ENCODE peak calls at places on chromosomes 13 and 19, in four cellular contexts. One of them, this sample, is unnamed.

GRCh38 chr13:110018009-110018408 is 231.6 kb upstream of the IRS2 start:
- DNase-seq in K562: no peak
- DNase-seq in HepG2: no peak
- DNase-seq in GM12878: no peak
- DNase-seq in this sample: no peak

GRCh38 chr13:37457594-37457993 is 141.0 kb downstream of the POSTN start:
- DNase-seq in K562: no peak
- DNase-seq in GM12878: no peak
- DNase-seq in HepG2: no peak
- DNase-seq in this sample: no peak

GRCh38 chr13:80339841-80340642 is 884 bp downstream of the SPRY2 start:
- DNase-seq in HepG2: peak; percentile 18
- DNase-seq in GM12878: no peak
- DNase-seq in K562: peak; percentile 31
- DNase-seq in this sample: peak; percentile 66

GRCh38 chr19:18194554-18195238 is 1.7 kb downstream of the MPV17L2 start:
- DNase-seq in HepG2: no peak
- DNase-seq in GM12878: no peak
- DNase-seq in K562: peak; percentile 80
- DNase-seq in this sample: peak; percentile 74

GRCh38 chr13:41386206-41386605 is 71.1 kb upstream of the RGCC start:
- DNase-seq in HepG2: no peak
- DNase-seq in K562: no peak
- DNase-seq in GM12878: no peak
- DNase-seq in this sample: no peak

GRCh38 chr19:32018014-32018413 is 327.4 kb upstream of the ZNF507 start:
- DNase-seq in K562: no peak
- DNase-seq in GM12878: no peak
- DNase-seq in HepG2: no peak
- DNase-seq in this sample: no peak

GRCh38 chr19:7117248-7117647 is 47.7 kb downstream of the ZNF557 start:
- DNase-seq in K562: no peak
- DNase-seq in GM12878: no peak
- DNase-seq in HepG2: no peak
- DNase-seq in this sample: no peak

GRCh38 chr13:35866801-35867200 is 264.4 kb downstream of the DCLK1 start:
- DNase-seq in GM12878: no peak
- DNase-seq in HepG2: no peak
- DNase-seq in K562: no peak
- DNase-seq in this sample: no peak

GRCh38 chr19:40907968-40908735 is 26.1 kb upstream of the CYP2A7 start:
- DNase-seq in GM12878: no peak
- DNase-seq in HepG2: no peak
- DNase-seq in K562: peak; percentile 73
- DNase-seq in this sample: peak; percentile 69

GRCh38 chr19:49772850-49773432 is 6.1 kb downstream of the AP2A1 start:
- DNase-seq in GM12878: no peak
- DNase-seq in K562: peak; percentile 68
- DNase-seq in HepG2: no peak
- DNase-seq in this sample: no peak

GRCh38 chr19:47253970-47254369 is 2.4 kb upstream of the CCDC9 start:
- DNase-seq in GM12878: no peak
- DNase-seq in HepG2: no peak
- DNase-seq in K562: no peak
- DNase-seq in this sample: no peak

GRCh38 chr13:77522444-77522843 is 13.1 kb upstream of the SCEL start:
- DNase-seq in K562: no peak
- DNase-seq in GM12878: no peak
- DNase-seq in HepG2: no peak
- DNase-seq in this sample: no peak

GRCh38 chr19:52742516-52742915 is 7.7 kb upstream of the ZNF611 start:
- DNase-seq in K562: no peak
- DNase-seq in GM12878: no peak
- DNase-seq in HepG2: no peak
- DNase-seq in this sample: no peak

GRCh38 chr19:2507109-2507508 is 31.2 kb downstream of the GADD45B start:
- DNase-seq in K562: peak; percentile 42
- DNase-seq in GM12878: no peak
- DNase-seq in HepG2: peak; percentile 92
- DNase-seq in this sample: peak; percentile 37

GRCh38 chr13:47917022-47917574 is 84.0 kb downstream of the SUCLA2 start:
- DNase-seq in K562: no peak
- DNase-seq in GM12878: no peak
- DNase-seq in HepG2: no peak
- DNase-seq in this sample: no peak

GRCh38 chr13:98839826-98840769 is 87.6 kb upstream of the SLC15A1 start:
- DNase-seq in HepG2: peak; percentile 46
- DNase-seq in K562: peak; percentile 73
- DNase-seq in GM12878: no peak
- DNase-seq in this sample: peak; percentile 75

GRCh38 chr13:93776936-93777335 is 550.3 kb downstream of the GPC6 start:
- DNase-seq in GM12878: no peak
- DNase-seq in K562: no peak
- DNase-seq in HepG2: no peak
- DNase-seq in this sample: no peak

GRCh38 chr19:10568444-10568825 is 344 bp downstream of the CDKN2D start:
- DNase-seq in HepG2: no peak
- DNase-seq in GM12878: no peak
- DNase-seq in K562: no peak
- DNase-seq in this sample: no peak

GRCh38 chr13:31767175-31767900 is 28.0 kb downstream of the RXFP2 start:
- DNase-seq in HepG2: no peak
- DNase-seq in GM12878: no peak
- DNase-seq in K562: no peak
- DNase-seq in this sample: no peak

GRCh38 chr19:57280913-57281425 is 684 bp downstream of the ZNF460 start:
- DNase-seq in K562: no peak
- DNase-seq in HepG2: no peak
- DNase-seq in GM12878: no peak
- DNase-seq in this sample: no peak
- TF ChIP-seq FOXK2 in K562: no peak
- TF ChIP-seq FOXK2 in HepG2: no peak
- TF ChIP-seq FOXK2 in GM12878: no peak
- TF ChIP-seq FOXK2 in this sample: no peak

DNA sequence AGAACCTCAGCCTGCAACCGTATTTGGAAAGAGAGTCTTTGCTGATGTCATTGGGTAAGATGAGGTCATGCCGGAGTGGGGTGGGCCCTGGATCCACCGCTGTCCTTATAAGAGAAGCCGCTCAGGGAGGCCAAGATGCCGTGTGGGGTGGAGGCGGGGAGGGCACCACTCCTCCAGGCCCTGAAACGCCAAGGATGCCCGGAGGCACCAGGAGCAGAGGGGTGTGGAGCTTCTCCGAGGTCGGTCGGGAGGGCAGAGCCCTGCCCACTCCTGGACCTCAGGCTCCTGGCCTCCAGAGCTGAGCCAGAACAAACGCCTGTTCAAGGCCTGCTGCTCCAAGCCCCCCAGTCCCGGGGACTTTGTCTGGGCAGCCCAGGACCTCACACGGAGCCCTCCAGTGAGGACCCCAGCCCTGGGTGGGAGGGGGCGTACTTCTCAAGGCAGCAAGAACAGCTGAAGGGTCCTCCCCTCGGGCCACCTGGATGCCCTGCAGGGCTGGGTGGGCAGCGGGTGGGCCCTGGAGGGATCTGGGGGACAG is 29.9 kb downstream of the PIP5K1C start:
- DNase-seq in HepG2: no peak
- DNase-seq in K562: peak; percentile 87
- DNase-seq in GM12878: no peak
- DNase-seq in this sample: no peak
- TF ChIP-seq TARDBP in HepG2: no peak
- TF ChIP-seq TARDBP in K562: peak; percentile 85
- TF ChIP-seq TARDBP in GM12878: no peak
- TF ChIP-seq TARDBP in this sample: no peak

GRCh38 chr13:26445092-26445491 is 112.4 kb upstream of the WASF3 start:
- DNase-seq in HepG2: no peak
- DNase-seq in K562: no peak
- DNase-seq in GM12878: no peak
- DNase-seq in this sample: no peak

GRCh38 chr13:26449063-26449848 is 108.2 kb upstream of the WASF3 start:
- DNase-seq in GM12878: no peak
- DNase-seq in K562: no peak
- DNase-seq in HepG2: no peak
- DNase-seq in this sample: no peak

GRCh38 chr13:26442541-26442940 is 114.9 kb upstream of the WASF3 start:
- DNase-seq in HepG2: no peak
- DNase-seq in K562: no peak
- DNase-seq in GM12878: no peak
- DNase-seq in this sample: no peak

GRCh38 chr13:26446751-26447150 is 110.7 kb upstream of the WASF3 start:
- DNase-seq in K562: no peak
- DNase-seq in HepG2: no peak
- DNase-seq in GM12878: no peak
- DNase-seq in this sample: no peak
- TF ChIP-seq FOXK2 in K562: no peak
- TF ChIP-seq FOXK2 in HepG2: no peak
- TF ChIP-seq FOXK2 in GM12878: no peak
- TF ChIP-seq FOXK2 in this sample: no peak

GRCh38 chr13:99894105-99894504 is 77.5 kb downstream of the ZIC5 start:
- DNase-seq in HepG2: no peak
- DNase-seq in GM12878: no peak
- DNase-seq in K562: no peak
- DNase-seq in this sample: no peak
- TF ChIP-seq TARDBP in HepG2: no peak
- TF ChIP-seq TARDBP in GM12878: no peak
- TF ChIP-seq TARDBP in K562: no peak
- TF ChIP-seq TARDBP in this sample: no peak

GRCh38 chr19:3778899-3779723 is 7.1 kb downstream of the MATK start:
- DNase-seq in GM12878: no peak
- DNase-seq in K562: no peak
- DNase-seq in HepG2: no peak
- DNase-seq in this sample: no peak
- TF ChIP-seq FOXK2 in GM12878: no peak
- TF ChIP-seq FOXK2 in K562: no peak
- TF ChIP-seq FOXK2 in HepG2: no peak
- TF ChIP-seq FOXK2 in this sample: no peak

DNA sequence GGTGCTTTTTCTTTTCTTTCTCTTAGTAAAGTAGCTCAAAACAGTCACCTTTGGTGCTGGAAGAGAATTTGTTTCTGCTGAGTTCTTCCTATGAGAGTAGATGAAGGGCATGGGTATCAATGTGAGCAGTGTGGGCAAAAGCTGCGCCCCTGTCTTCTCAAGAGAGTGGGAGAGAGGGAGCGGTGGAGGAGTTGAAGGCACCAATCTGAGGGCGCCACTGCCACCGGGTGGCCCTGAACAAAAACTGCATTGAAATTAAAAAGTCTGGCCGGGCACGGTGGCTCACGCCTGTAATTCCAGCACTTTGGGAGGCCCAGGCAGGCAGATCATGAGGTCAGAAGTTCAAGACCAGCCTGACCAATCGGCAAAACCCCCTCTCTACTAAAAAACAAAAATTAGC is 28.7 kb upstream of the EPHX3 start:
- DNase-seq in GM12878: no peak
- DNase-seq in HepG2: no peak
- DNase-seq in K562: no peak
- DNase-seq in this sample: no peak
- TF ChIP-seq TARDBP in GM12878: no peak
- TF ChIP-seq TARDBP in HepG2: no peak
- TF ChIP-seq TARDBP in K562: no peak
- TF ChIP-seq TARDBP in this sample: no peak

GRCh38 chr13:28268800-28269223 is 130.5 kb downstream of the PAN3 start:
- DNase-seq in GM12878: peak; percentile 94
- DNase-seq in K562: no peak
- DNase-seq in HepG2: no peak
- DNase-seq in this sample: no peak

DNA sequence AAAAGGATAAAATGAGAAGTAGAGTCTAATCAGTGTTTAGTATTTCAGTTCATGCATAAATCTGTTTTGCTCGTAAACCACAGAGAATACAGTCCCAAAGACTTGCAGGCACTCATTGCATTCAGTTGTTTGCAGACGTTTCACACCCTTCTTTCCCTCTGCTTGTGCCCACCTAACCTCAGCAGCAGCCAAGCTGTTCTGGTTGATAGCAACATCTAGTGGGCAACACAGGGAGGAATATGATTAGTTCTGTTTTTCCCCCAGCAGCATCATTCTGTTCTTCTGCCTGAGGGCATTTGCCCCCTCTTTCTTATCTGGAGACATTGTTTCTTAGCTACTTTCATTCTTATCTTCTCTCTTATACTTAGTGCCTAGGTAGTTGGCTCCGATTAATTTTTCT is 135.6 kb downstream of the PAN3 start:
- DNase-seq in HepG2: no peak
- DNase-seq in GM12878: no peak
- DNase-seq in K562: no peak
- DNase-seq in this sample: peak; percentile 32
- TF ChIP-seq FOXK2 in HepG2: no peak
- TF ChIP-seq FOXK2 in GM12878: no peak
- TF ChIP-seq FOXK2 in K562: no peak
- TF ChIP-seq FOXK2 in this sample: no peak